ENCODE peak calls at places on chromosomes 11 and 22, in four cellular contexts. S is Right ventricle myocardium inferior, M is SHP77, W is NCI-H1417. Z is an unnamed sample.

GRCh38 chr11:85815186-85815911 is 4.4 kb upstream of the SYTL2 start:
- DNase-seq in M (no peak), S (no peak), W (no peak), Z (no peak)

GRCh38 chr22:25136953-25137576 is 62.6 kb upstream of the CRYBB3 start:
- DNase-seq in M (no peak), S (no peak), W (no peak), Z (no peak)

GRCh38 chr11:123308077-123308476 is 113.0 kb upstream of the CLMP start:
- DNase-seq in W (peak; percentile 83), S (no peak), M (no peak), Z (peak; percentile 20)

GRCh38 chr11:58618215-58618614 is 4.2 kb upstream of the CNTF start:
- DNase-seq in M (no peak), W (no peak), S (no peak), Z (no peak)

GRCh38 chr11:3962406-3962840 is 107.0 kb downstream of the STIM1 start:
- DNase-seq in S (no peak), M (no peak), W (no peak), Z (no peak)

GRCh38 chr11:99425596-99425995 is 404.8 kb downstream of the CNTN5 start:
- DNase-seq in W (no peak), M (no peak), S (no peak), Z (no peak)

GRCh38 chr11:65502852-65503603 is 4.2 kb downstream of the MALAT1 start:
- DNase-seq in W (no peak), M (no peak), S (no peak), Z (no peak)

GRCh38 chr11:79461144-79461543 is 20.3 kb upstream of the TENM4 start:
- DNase-seq in M (no peak), S (no peak), W (no peak), Z (peak; percentile 35)

GRCh38 chr11:82494988-82495432 is 238.7 kb downstream of the FAM181B start:
- DNase-seq in S (no peak), M (peak; percentile 44), W (peak; percentile 4), Z (peak; percentile 32)

GRCh38 chr11:61392991-61393595 is 706 bp downstream of the TMEM216 start:
- DNase-seq in S (no peak), M (no peak), W (no peak), Z (no peak)

GRCh38 chr11:66195867-66196266 is 72.6 kb upstream of the RAB1B start:
- DNase-seq in M (peak; percentile 64), W (no peak), S (no peak), Z (no peak)

GRCh38 chr11:110179064-110179463 is 85.9 kb downstream of the ZC3H12C start:
- DNase-seq in S (no peak), W (no peak), M (no peak), Z (no peak)